ENCODE peak calls at places on chromosomes 11 and 22, in four cellular contexts. F is PC-3, J is fibroblast of lung, N is fibroblast of mammary gland. W is an unnamed sample.

GRCh38 chr11:78711732-78712131 is 137.1 kb upstream of the NARS2 start:
- DNase-seq in N (no peak), F (no peak), J (no peak), W (no peak)

GRCh38 chr11:96272542-96273306 is 70.3 kb downstream of the MAML2 start:
- DNase-seq in J (peak; percentile 56), F (peak; percentile 95), N (peak; percentile 57), W (no peak)

GRCh38 chr11:100208207-100208606 is 478.9 kb upstream of the ARHGAP42 start:
- DNase-seq in J (no peak), F (no peak), N (peak; percentile 20), W (no peak)

GRCh38 chr11:130711193-130711592 is 205.1 kb downstream of the SNX19 start:
- DNase-seq in N (no peak), J (no peak), F (no peak), W (no peak)

GRCh38 chr11:111476961-111477360 is 35.2 kb downstream of the BTG4 start:
- DNase-seq in F (no peak), N (no peak), J (no peak), W (no peak)

GRCh38 chr11:57585301-57585700 is 12.2 kb upstream of the SERPING1 start:
- DNase-seq in N (no peak), F (no peak), J (no peak), W (no peak)

GRCh38 chr22:30582051-30582450 is 7.6 kb upstream of the GAL3ST1 start:
- DNase-seq in N (peak; percentile 22), F (no peak), J (no peak), W (no peak)

GRCh38 chr11:114225662-114226061 is 70.5 kb upstream of the NNMT start:
- DNase-seq in F (no peak), N (no peak), J (no peak), W (no peak)

GRCh38 chr11:133509924-133510697 is 22.2 kb downstream of the OPCML start:
- DNase-seq in F (no peak), J (no peak), N (no peak), W (no peak)

GRCh38 chr11:42906226-42906625 is 405.6 kb upstream of the API5 start:
- DNase-seq in N (no peak), F (no peak), J (no peak), W (no peak)

GRCh38 chr22:32531955-32532818 is 57.6 kb downstream of the FBXO7 start:
- DNase-seq in F (no peak), N (peak; percentile 95), J (peak; percentile 95), W (peak; percentile 31)

GRCh38 chr22:50035131-50035881 is 22.7 kb upstream of the IL17REL start:
- DNase-seq in N (no peak), J (no peak), F (no peak), W (no peak)
- TF ChIP-seq CTCF in N (no peak), J (no peak), F (no peak), W (no peak)

DNA sequence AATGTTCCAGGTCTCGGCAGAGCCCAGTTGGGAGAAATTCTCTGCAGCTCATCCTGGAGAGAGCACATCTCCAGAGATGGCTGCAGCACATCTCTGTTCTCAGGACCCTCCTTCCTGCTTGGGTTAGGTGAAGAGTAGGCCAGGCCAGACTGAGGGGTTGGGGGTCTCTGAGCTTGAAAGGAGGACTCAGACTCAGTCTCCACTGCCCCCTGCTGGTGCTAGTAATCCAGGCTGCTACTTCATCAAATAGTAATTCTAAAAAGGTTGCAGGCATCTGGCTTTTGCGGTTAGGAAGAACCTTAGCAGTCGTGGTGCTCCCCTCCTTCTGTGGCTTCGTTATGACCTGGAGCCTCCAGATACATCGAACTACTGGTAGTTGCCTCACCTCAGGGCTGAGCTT is 9.7 kb downstream of the TUB start:
- DNase-seq in F (peak; percentile 30), J (peak; percentile 32), N (peak; percentile 49), W (peak; percentile 84)
- TF ChIP-seq CTCF in F (peak; percentile 71), J (peak; percentile 75), N (peak; percentile 75), W (peak; percentile 81)

GRCh38 chr11:19739872-19740271 is 27.2 kb downstream of the NAV2 start:
- DNase-seq in J (peak; percentile 12), F (no peak), N (no peak), W (peak; percentile 38)
- TF ChIP-seq CTCF in J (peak; percentile 48), F (peak; percentile 37), N (peak; percentile 22), W (no peak)

GRCh38 chr11:71527576-71528210 is 626 bp downstream of the KRTAP5-7 start:
- DNase-seq in J (no peak), N (no peak), F (no peak), W (no peak)
- TF ChIP-seq CTCF in J (no peak), N (no peak), F (no peak), W (no peak)